ENCODE peak calls at places on chromosome 17, in five cellular contexts. V, Q, D, R and I are unnamed samples.

GRCh38 chr17:50916026-50916707 is 50.0 kb upstream of the TOB1 start:
- DNase-seq in V (no peak), Q (no peak), D (no peak), R (peak; percentile 23), I (no peak)

GRCh38 chr17:82819015-82819414 is 20.8 kb downstream of the ZNF750 start:
- DNase-seq in V (no peak), Q (no peak), D (no peak), R (no peak), I (no peak)

GRCh38 chr17:33786478-33786877 is 468.6 kb upstream of the CCL2 start:
- DNase-seq in V (no peak), Q (no peak), D (no peak), R (no peak), I (no peak)

GRCh38 chr17:5986644-5987043 is 83.5 kb upstream of the WSCD1 start:
- DNase-seq in V (no peak), Q (no peak), D (no peak), R (no peak), I (no peak)

GRCh38 chr17:10420811-10421210 is 939 bp downstream of the MYH8 start:
- DNase-seq in V (no peak), Q (no peak), D (no peak), R (no peak), I (no peak)

GRCh38 chr17:36858119-36859002 is 78.9 kb upstream of the LHX1 start:
- DNase-seq in V (peak; percentile 72), Q (no peak), D (no peak), R (no peak), I (no peak)

GRCh38 chr17:80422276-80422675 is 7.3 kb downstream of the ENDOV start:
- DNase-seq in V (no peak), Q (no peak), D (no peak), R (no peak), I (no peak)

GRCh38 chr17:78498848-78499247 is 78.3 kb downstream of the DNAH17 start:
- DNase-seq in V (no peak), Q (no peak), D (no peak), R (no peak), I (no peak)

GRCh38 chr17:57397402-57397801 is 141.1 kb downstream of the MSI2 start:
- DNase-seq in V (no peak), Q (no peak), D (no peak), R (no peak), I (no peak)

GRCh38 chr17:15269690-15270089 is 4.6 kb upstream of the PMP22 start:
- DNase-seq in V (no peak), Q (no peak), D (no peak), R (no peak), I (no peak)

GRCh38 chr17:49576906-49577650 is 1.4 kb downstream of the NXPH3 start:
- DNase-seq in V (no peak), Q (no peak), D (no peak), R (no peak), I (no peak)

GRCh38 chr17:80718428-80718827 is 173.8 kb downstream of the RPTOR start:
- DNase-seq in V (no peak), Q (no peak), D (no peak), R (no peak), I (no peak)

GRCh38 chr17:30021708-30022317 is 80.4 kb downstream of the EFCAB5 start:
- DNase-seq in V (peak; percentile 76), Q (peak; percentile 61), D (no peak), R (peak; percentile 8), I (no peak)

GRCh38 chr17:33291248-33292183 is 1.6 kb downstream of the ASIC2 start:
- DNase-seq in V (no peak), Q (peak; percentile 40), D (peak; percentile 62), R (no peak), I (no peak)

GRCh38 chr17:57987582-57988300 is at the start of gene VEZF1:
- DNase-seq in V (peak; percentile 38), Q (peak; percentile 77), D (peak; percentile 81), R (peak; percentile 65), I (no peak)

GRCh38 chr17:77933777-77934398 is 24.6 kb upstream of the TNRC6C start:
- DNase-seq in V (no peak), Q (no peak), D (no peak), R (no peak), I (no peak)

GRCh38 chr17:81550830-81551457 is 1.2 kb downstream of the FAAP100 start:
- DNase-seq in V (no peak), Q (no peak), D (no peak), R (no peak), I (no peak)

GRCh38 chr17:65684631-65685030 is 123.2 kb upstream of the AXIN2 start:
- DNase-seq in V (no peak), Q (no peak), D (no peak), R (no peak), I (no peak)

GRCh38 chr17:67629963-67630320 is 87.8 kb upstream of the NOL11 start:
- DNase-seq in V (peak; percentile 4), Q (peak; percentile 35), D (no peak), R (no peak), I (peak; percentile 24)

GRCh38 chr17:63714550-63715277 is 14.8 kb upstream of the LIMD2 start:
- DNase-seq in V (no peak), Q (no peak), D (no peak), R (no peak), I (no peak)

GRCh38 chr17:69452664-69453260 is 38.3 kb downstream of the MAP2K6 start:
- DNase-seq in V (no peak), Q (no peak), D (no peak), R (no peak), I (no peak)

GRCh38 chr17:50836826-50837225 is 1.4 kb downstream of the WFIKKN2 start:
- DNase-seq in V (no peak), Q (no peak), D (no peak), R (no peak), I (no peak)

GRCh38 chr17:63930951-63931575 is 1.1 kb downstream of the CD79B start:
- DNase-seq in V (no peak), Q (no peak), D (no peak), R (peak; percentile 35), I (no peak)

GRCh38 chr17:19000531-19001011 is 4.0 kb downstream of the FAM83G start:
- DNase-seq in V (no peak), Q (no peak), D (no peak), R (no peak), I (no peak)